ENCODE peak calls at places on chromosomes 3 and 15, in five cellular contexts. Q is erythroblast, L is substantia nigra, T is SK-N-DZ, V is HT-29. I is an unnamed sample.

GRCh38 chr15:47876986-47877385 is 159.7 kb downstream of the SEMA6D start:
- DNase-seq in T (no peak), Q (no peak), V (no peak), L (no peak), I (no peak)

GRCh38 chr3:169911272-169911671 is at the start of gene SAMD7:
- DNase-seq in Q (no peak), L (no peak), V (no peak), T (no peak), I (no peak)

GRCh38 chr3:70090322-70090913 is 90.9 kb downstream of the SAMMSON start:
- DNase-seq in T (peak; percentile 5), L (no peak), V (peak; percentile 15), Q (peak; percentile 4), I (no peak)

GRCh38 chr3:55416381-55416821 is 70.7 kb downstream of the WNT5A start:
- DNase-seq in T (no peak), L (no peak), Q (no peak), V (no peak), I (no peak)

GRCh38 chr3:65955792-65956477 is 82.8 kb downstream of the MAGI1 start:
- DNase-seq in T (no peak), Q (no peak), V (no peak), L (no peak), I (no peak)

GRCh38 chr3:51845129-51845528 is 16.3 kb upstream of the IQCF2 start:
- DNase-seq in V (no peak), Q (no peak), T (no peak), L (no peak), I (no peak)

GRCh38 chr15:92130906-92131305 is 262.8 kb upstream of the ST8SIA2 start:
- DNase-seq in L (no peak), T (no peak), V (no peak), Q (no peak), I (no peak)

GRCh38 chr3:190038050-190038631 is 82.6 kb downstream of the P3H2 start:
- DNase-seq in Q (peak; percentile 66), L (no peak), V (peak; percentile 52), T (peak; percentile 21), I (no peak)

GRCh38 chr15:48798319-48798718 is 12.6 kb downstream of the CEP152 start:
- DNase-seq in T (peak; percentile 92), Q (no peak), V (no peak), L (no peak), I (no peak)